ENCODE peak calls at places on chromosomes 7 and 10, in six cellular contexts. L, Q, K, B, W and I are unnamed samples.

GRCh38 chr10:5413012-5413938 is 918 bp downstream of the NET1 start:
- DNase-seq in L (no peak), Q (peak), B (no peak), W (peak), K (no peak), I (peak)

GRCh38 chr10:133359554-133359971 is 1.7 kb upstream of the FUOM start:
- DNase-seq in B (no peak), W (no peak), L (peak), Q (peak), K (no peak), I (no peak)

GRCh38 chr7:74012842-74013249 is 15.1 kb upstream of the ELN start:
- DNase-seq in Q (peak), K (no peak), L (no peak), B (no peak), W (no peak), I (no peak)

GRCh38 chr7:122572706-122573105 is 126.2 kb downstream of the RNF133 start:
- DNase-seq in L (no peak), W (no peak), B (no peak), K (no peak), Q (no peak), I (no peak)

GRCh38 chr10:111148025-111148424 is 71.2 kb downstream of the ADRA2A start:
- DNase-seq in W (no peak), K (no peak), L (no peak), B (no peak), Q (no peak), I (no peak)

GRCh38 chr7:85135931-85136330 is 50.9 kb downstream of the SEMA3D start:
- DNase-seq in Q (peak), W (peak), L (no peak), K (no peak), B (no peak), I (peak)

GRCh38 chr7:13615679-13616078 is 373.8 kb downstream of the ETV1 start:
- DNase-seq in Q (no peak), B (no peak), K (no peak), W (no peak), L (no peak), I (no peak)

GRCh38 chr10:131790021-131790420 is 110.8 kb upstream of the PPP2R2D start:
- DNase-seq in W (no peak), L (no peak), K (no peak), Q (no peak), B (no peak), I (no peak)

GRCh38 chr10:89470628-89471027 is 56.3 kb downstream of the IFIT5 start:
- DNase-seq in L (no peak), B (no peak), Q (no peak), W (no peak), K (no peak), I (peak)

GRCh38 chr10:100327701-100328009 is 2.4 kb downstream of the PKD2L1 start:
- DNase-seq in W (no peak), Q (no peak), L (no peak), B (no peak), K (no peak), I (no peak)

GRCh38 chr10:120998251-120998650 is 147.1 kb downstream of the WDR11 start:
- DNase-seq in L (no peak), Q (no peak), K (no peak), B (no peak), W (no peak), I (no peak)

GRCh38 chr10:88064608-88065383 is 201.4 kb downstream of the PTEN start:
- DNase-seq in Q (no peak), L (peak), B (peak), K (peak), W (peak), I (peak)

GRCh38 chr7:92010215-92010614 is 69.6 kb downstream of the AKAP9 start:
- DNase-seq in Q (no peak), L (no peak), B (no peak), W (no peak), K (no peak), I (no peak)

GRCh38 chr7:76261329-76261728 is 41.1 kb upstream of the HSPB1 start:
- DNase-seq in Q (no peak), B (no peak), L (no peak), K (no peak), W (no peak), I (no peak)

GRCh38 chr10:7146189-7146588 is 264.6 kb downstream of the SFMBT2 start:
- DNase-seq in Q (no peak), W (no peak), K (no peak), B (no peak), L (no peak), I (no peak)

GRCh38 chr10:110859206-110859946 is 12.4 kb upstream of the PDCD4 start:
- DNase-seq in W (no peak), Q (no peak), L (no peak), K (no peak), B (no peak), I (no peak)

GRCh38 chr10:49627031-49627430 is 13.2 kb downstream of the CHAT start:
- DNase-seq in K (no peak), W (no peak), Q (no peak), B (no peak), L (no peak), I (no peak)

GRCh38 chr10:29828440-29828894 is 193.7 kb upstream of the SVIL start:
- DNase-seq in K (no peak), Q (peak), B (no peak), L (no peak), W (no peak), I (peak)